ENCODE peak calls at places on chromosomes 4 and X, in eight cellular contexts. F is ovary; D is esophagus muscularis mucosa; E is heart left ventricle; K is CD8-positive, alpha-beta T cell; P is psoas muscle; Y is IMR-90; J is body of pancreas. G is an unnamed sample.

GRCh38 chrX:94121799-94122198 is 447.8 kb downstream of the FAM133A start:
- DNase-seq in K (no peak), P (no peak), Y (no peak), F (no peak), D (no peak), J (no peak), E (no peak), G (no peak)

GRCh38 chrX:80229626-80230025 is 190.6 kb upstream of the TENT5D start:
- DNase-seq in Y (no peak), D (no peak), F (no peak), P (no peak), E (no peak), J (no peak), K (no peak), G (no peak)

GRCh38 chr4:99205104-99205979 is 13.7 kb downstream of the ADH6 start:
- DNase-seq in Y (peak; percentile 34), J (no peak), D (no peak), K (no peak), F (no peak), E (no peak), P (no peak), G (no peak)

GRCh38 chr4:15352508-15352907 is 75.3 kb upstream of the C1QTNF7 start:
- DNase-seq in J (no peak), F (no peak), D (no peak), Y (peak; percentile 38), P (no peak), E (no peak), K (no peak), G (no peak)

GRCh38 chrX:87900320-87900908 is 382.8 kb downstream of the KLHL4 start:
- DNase-seq in K (no peak), Y (no peak), D (no peak), E (no peak), P (no peak), J (no peak), F (no peak), G (no peak)

GRCh38 chr4:98822144-98822543 is 106.8 kb downstream of the EIF4E start:
- DNase-seq in F (no peak), Y (no peak), D (no peak), K (no peak), E (no peak), J (no peak), P (no peak), G (no peak)

GRCh38 chr4:39626913-39627312 is 11.8 kb downstream of the SMIM14 start:
- DNase-seq in Y (no peak), F (no peak), P (no peak), E (no peak), J (no peak), K (no peak), D (no peak), G (no peak)

GRCh38 chrX:103211012-103211715 is 3.7 kb upstream of the BEX4 start:
- DNase-seq in K (peak; percentile 25), Y (peak; percentile 34), E (no peak), D (no peak), P (no peak), J (peak; percentile 40), F (peak; percentile 36), G (peak; percentile 33)

GRCh38 chrX:130299279-130300009 is 30.7 kb upstream of the ZNF280C start:
- DNase-seq in F (no peak), D (no peak), K (no peak), E (no peak), P (no peak), J (peak; percentile 28), Y (no peak), G (no peak)

GRCh38 chr4:139843643-139844042 is 178.0 kb downstream of the MGST2 start:
- DNase-seq in Y (no peak), K (no peak), D (no peak), F (no peak), J (no peak), E (no peak), P (no peak), G (no peak)

GRCh38 chr4:139890810-139891209 is 225.2 kb downstream of the MGST2 start:
- DNase-seq in D (no peak), P (no peak), E (no peak), K (no peak), Y (peak; percentile 84), F (no peak), J (no peak), G (no peak)

GRCh38 chr4:84691170-84691691 is 108.3 kb downstream of the CDS1 start:
- DNase-seq in K (no peak), Y (peak; percentile 94), P (no peak), F (no peak), D (no peak), E (no peak), J (no peak), G (no peak)

GRCh38 chr4:156607198-156607498 is 364.5 kb downstream of the PDGFC start:
- DNase-seq in K (no peak), F (no peak), Y (no peak), J (no peak), D (no peak), E (no peak), P (no peak), G (no peak)

GRCh38 chr4:41050840-41051775 is 163.2 kb downstream of the APBB2 start:
- DNase-seq in Y (no peak), P (no peak), D (no peak), K (no peak), F (no peak), J (no peak), E (no peak), G (no peak)

GRCh38 chr4:41050116-41050515 is 164.2 kb downstream of the APBB2 start:
- DNase-seq in Y (no peak), J (no peak), F (no peak), D (no peak), P (no peak), E (no peak), K (no peak), G (no peak)

GRCh38 chr4:41057456-41057855 is 156.9 kb downstream of the APBB2 start:
- DNase-seq in F (no peak), K (no peak), P (no peak), E (no peak), J (no peak), D (no peak), Y (peak; percentile 49), G (no peak)

DNA sequence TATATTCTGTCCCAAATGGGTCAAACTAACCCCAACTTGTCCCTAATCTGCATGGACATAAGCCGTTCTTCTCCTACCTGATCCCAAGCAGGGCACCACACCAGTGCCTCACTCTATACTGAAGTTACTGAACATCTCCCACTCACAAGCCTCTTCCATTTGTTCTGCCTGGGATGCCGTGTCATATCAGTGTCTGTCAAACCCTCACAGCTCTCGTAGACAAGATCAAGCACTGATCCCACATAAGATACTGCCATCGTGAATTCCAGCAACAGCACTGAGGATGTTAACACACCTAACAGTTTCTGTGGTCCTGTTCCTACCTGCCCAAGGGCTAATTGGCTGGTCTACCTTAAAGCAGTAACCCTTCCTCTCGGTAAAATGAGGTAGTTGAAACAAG is 162.1 kb downstream of the APBB2 start:
- DNase-seq in P (no peak), Y (no peak), J (no peak), D (no peak), K (no peak), F (no peak), E (no peak), G (no peak)
- H3K27me3 ChIP-seq in P (no peaks in the 10 kb centered on the region), Y (no peaks in the 10 kb centered on the region), J (no peaks in the 10 kb centered on the region), D (no peaks in the 10 kb centered on the region), K (no peaks in the 10 kb centered on the region), F (no peaks in the 10 kb centered on the region), E (no peaks in the 10 kb centered on the region), G (no peaks in the 10 kb centered on the region)

GRCh38 chrX:154049209-154050112 is 29.8 kb upstream of the IRAK1 start:
- DNase-seq in P (no peak), J (no peak), F (no peak), K (no peak), Y (no peak), D (no peak), E (no peak), G (no peak)

GRCh38 chrX:154050113-154050495 is 30.4 kb upstream of the IRAK1 start:
- DNase-seq in E (no peak), K (no peak), Y (no peak), D (no peak), P (no peak), F (no peak), J (no peak), G (no peak)

GRCh38 chrX:154046262-154046771 is 26.6 kb upstream of the IRAK1 start:
- DNase-seq in D (peak; percentile 91), E (peak; percentile 63), F (peak; percentile 68), J (peak; percentile 38), P (no peak), K (no peak), Y (peak; percentile 86), G (no peak)

GRCh38 chrX:154048398-154048797 is 28.7 kb upstream of the IRAK1 start:
- DNase-seq in K (no peak), E (no peak), D (no peak), P (no peak), J (no peak), Y (no peak), F (no peak), G (no peak)

DNA sequence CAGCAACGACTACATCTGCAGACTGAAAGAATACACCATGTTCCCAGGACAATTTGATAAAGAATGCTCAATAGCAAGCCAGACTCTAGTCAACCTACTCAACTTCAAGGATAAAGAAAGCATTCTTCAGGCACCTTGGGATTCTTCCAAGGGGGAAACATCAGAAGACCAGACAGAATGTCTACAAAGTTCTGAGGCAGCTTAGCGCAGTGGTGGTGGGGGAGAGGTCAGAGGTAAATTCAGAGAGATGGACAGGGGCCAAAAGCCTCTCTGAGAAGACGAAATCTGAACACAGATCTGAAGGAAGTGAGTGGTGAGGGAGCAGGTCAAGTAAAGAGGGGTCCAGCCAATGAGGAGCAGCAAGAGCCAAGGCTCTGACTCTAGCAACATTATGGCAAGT is 27.6 kb upstream of the IRAK1 start:
- DNase-seq in J (no peak), D (no peak), P (no peak), Y (peak; percentile 17), K (no peak), F (no peak), E (no peak), G (no peak)
- H3K4me1 ChIP-seq in J (peaks cover 46% of the 10 kb centered on the region), D (peaks cover 90% of the 10 kb centered on the region), P (peaks cover 72% of the 10 kb centered on the region), Y (peaks cover 14% of the 10 kb centered on the region), K (peaks cover 12% of the 10 kb centered on the region), F (peaks cover 31% of the 10 kb centered on the region), E (peaks cover 47% of the 10 kb centered on the region), G (peaks cover 15% of the 10 kb centered on the region)

DNA sequence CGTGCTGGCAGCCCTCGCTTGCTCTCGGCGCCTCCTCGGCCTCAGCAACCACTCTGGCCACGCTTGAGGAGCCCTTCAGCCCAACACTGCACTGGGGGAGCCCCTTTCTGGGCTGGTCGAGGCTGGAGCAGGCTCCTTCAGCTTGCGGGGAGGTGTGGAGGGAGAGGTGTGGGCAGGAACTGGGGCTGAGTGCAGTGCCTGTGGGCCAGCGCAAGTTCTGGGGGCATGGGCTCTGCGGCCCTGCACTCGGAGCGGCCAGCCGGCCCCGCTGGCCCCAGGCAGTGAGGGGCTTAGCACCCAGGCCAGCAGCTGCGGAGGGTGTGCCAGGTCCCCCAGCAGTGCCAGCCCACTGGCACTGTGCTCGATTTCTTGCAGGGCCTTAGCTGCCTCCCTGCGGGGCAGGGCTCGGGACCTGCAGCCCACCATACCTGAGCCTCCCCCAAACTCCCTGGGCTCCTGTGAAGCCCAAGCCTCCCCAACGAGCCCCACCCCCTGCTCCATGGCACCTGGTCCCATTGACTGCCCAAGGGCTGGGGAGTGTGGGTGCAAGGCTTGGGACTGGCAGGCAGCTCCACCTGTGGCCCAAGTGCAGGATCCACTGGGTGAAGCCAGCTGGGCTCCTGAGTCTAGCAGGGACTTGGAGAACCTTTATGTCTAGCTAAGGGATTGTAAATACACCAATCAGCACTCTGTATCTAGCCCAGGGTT is 556.8 kb downstream of the GABRG1 start:
- DNase-seq in K (no peak), J (no peak), Y (no peak), F (no peak), D (no peak), E (no peak), P (no peak), G (no peak)
- H3K4me3 ChIP-seq in K (no peak overlapping the region), J (no peak overlapping the region), Y (no peak overlapping the region), F (no peak overlapping the region), D (no peak overlapping the region), E (no peak overlapping the region), P (no peak overlapping the region), G (no peak overlapping the region)

GRCh38 chrX:39550795-39551361 is 546.9 kb downstream of the BCOR start:
- DNase-seq in F (no peak), Y (no peak), J (no peak), K (no peak), P (no peak), E (no peak), D (no peak), G (no peak)
- H3K27me3 ChIP-seq in F (no peaks in the 10 kb centered on the region), Y (peaks cover 17% of the 10 kb centered on the region), J (no peaks in the 10 kb centered on the region), K (no peaks in the 10 kb centered on the region), P (no peaks in the 10 kb centered on the region), E (no peaks in the 10 kb centered on the region), D (no peaks in the 10 kb centered on the region), G (no peaks in the 10 kb centered on the region)

G was measured in CD8-positive, alpha-beta memory T cell.